ENCODE peak calls at places on chromosomes 1 and 21, in four cellular contexts. Z, V, P and T are unnamed samples.

GRCh38 chr1:224338150-224338838 is 8.3 kb upstream of the NVL start:
- DNase-seq in Z (no peak), V (peak), P (no peak), T (no peak)

GRCh38 chr1:50913954-50914353 is 46.1 kb downstream of the FAF1 start:
- DNase-seq in Z (no peak), V (no peak), P (no peak), T (no peak)

GRCh38 chr1:6985528-6986276 is 200.4 kb downstream of the CAMTA1 start:
- DNase-seq in Z (no peak), V (no peak), P (no peak), T (no peak)

GRCh38 chr1:106793686-106794085 is 262.8 kb upstream of the PRMT6 start:
- DNase-seq in Z (no peak), V (no peak), P (no peak), T (no peak)

GRCh38 chr1:183914283-183914682 is 109.4 kb downstream of the RGL1 start:
- DNase-seq in Z (no peak), V (no peak), P (no peak), T (no peak)

GRCh38 chr1:109759513-109760334 is 4.0 kb downstream of the EPS8L3 start:
- DNase-seq in Z (no peak), V (no peak), P (no peak), T (no peak)

GRCh38 chr1:36705629-36706028 is 222.9 kb upstream of the CSF3R start:
- DNase-seq in Z (peak), V (no peak), P (no peak), T (no peak)

GRCh38 chr1:164803366-164803765 is 244.4 kb downstream of the PBX1 start:
- DNase-seq in Z (no peak), V (no peak), P (no peak), T (no peak)

GRCh38 chr1:100510441-100510840 is 27.5 kb upstream of the GPR88 start:
- DNase-seq in Z (no peak), V (no peak), P (no peak), T (no peak)

GRCh38 chr1:173474097-173474779 is 2.9 kb upstream of the PRDX6 start:
- DNase-seq in Z (no peak), V (peak), P (no peak), T (no peak)

GRCh38 chr1:53406551-53407235 is 52.5 kb upstream of the DMRTB1 start:
- DNase-seq in Z (no peak), V (no peak), P (no peak), T (no peak)

GRCh38 chr21:21612446-21612845 is 614.2 kb downstream of the NCAM2 start:
- DNase-seq in Z (no peak), V (no peak), P (no peak), T (no peak)

GRCh38 chr1:113390871-113391642 is 742 bp downstream of the MAGI3 start:
- DNase-seq in Z (peak), V (no peak), P (no peak), T (peak)

GRCh38 chr1:162349635-162350330 is 26.9 kb downstream of the SPATA46 start:
- DNase-seq in Z (peak), V (no peak), P (no peak), T (peak)

GRCh38 chr1:220775238-220775853 is 11.4 kb upstream of the MTARC1 start:
- DNase-seq in Z (peak), V (peak), P (no peak), T (peak)

GRCh38 chr1:32774950-32775634 is 42.1 kb downstream of the YARS1 start:
- DNase-seq in Z (no peak), V (no peak), P (no peak), T (no peak)

GRCh38 chr21:15135867-15136629 is 71.2 kb upstream of the NRIP1 start:
- DNase-seq in Z (no peak), V (no peak), P (no peak), T (no peak)

GRCh38 chr1:30764396-30764795 is 6.8 kb upstream of the LAPTM5 start:
- DNase-seq in Z (no peak), V (no peak), P (no peak), T (no peak)

GRCh38 chr1:2636733-2637132 is 3.9 kb upstream of the MMEL1 start:
- DNase-seq in Z (no peak), V (no peak), P (no peak), T (no peak)

GRCh38 chr1:159999204-159999603 is 32.6 kb downstream of the PIGM start:
- DNase-seq in Z (no peak), V (no peak), P (no peak), T (no peak)

GRCh38 chr21:37560385-37560784 is 193.8 kb downstream of the DYRK1A start:
- DNase-seq in Z (no peak), V (no peak), P (no peak), T (no peak)

GRCh38 chr1:54137532-54138061 is 15.2 kb downstream of the CDCP2 start:
- DNase-seq in Z (no peak), V (no peak), P (no peak), T (no peak)

GRCh38 chr1:230581446-230582079 is 60.7 kb upstream of the COG2 start:
- DNase-seq in Z (peak), V (peak), P (no peak), T (peak)
- TF ChIP-seq SP1 in Z (no peak), V (no peak), P (no peak), T (no peak)

GRCh38 chr21:45747802-45748445 is 104.4 kb downstream of the PCBP3 start:
- DNase-seq in Z (no peak), V (no peak), P (no peak), T (no peak)
- TF ChIP-seq BHLHE40 in Z (no peak), V (no peak), P (no peak), T (no peak)

GRCh38 chr1:78291872-78292271 is 198.9 kb upstream of the PTGFR start:
- DNase-seq in Z (no peak), V (no peak), P (no peak), T (no peak)

GRCh38 chr1:78289606-78290005 is 201.2 kb upstream of the PTGFR start:
- DNase-seq in Z (no peak), V (no peak), P (no peak), T (no peak)

GRCh38 chr1:78286686-78287085 is 204.1 kb upstream of the PTGFR start:
- DNase-seq in Z (no peak), V (no peak), P (no peak), T (no peak)

GRCh38 chr1:78292361-78292760 is 198.4 kb upstream of the PTGFR start:
- DNase-seq in Z (no peak), V (no peak), P (no peak), T (no peak)

DNA sequence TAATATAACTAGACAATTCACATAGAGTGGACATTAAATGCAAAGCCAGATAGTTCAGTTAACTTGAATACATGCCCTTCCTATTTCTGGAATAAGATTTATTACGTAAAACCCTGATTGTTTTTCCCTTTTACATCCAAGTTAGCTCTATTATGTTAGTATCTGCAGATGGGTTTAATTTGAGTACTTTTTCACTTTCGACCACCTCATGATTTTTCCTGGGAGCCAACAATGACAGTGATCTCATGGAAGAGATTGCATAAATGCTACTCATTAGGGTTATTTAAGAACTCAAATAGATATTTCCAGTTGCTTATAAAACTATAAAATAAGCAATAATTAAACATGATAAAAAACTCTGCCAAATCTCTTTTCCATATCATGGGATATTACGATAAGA is 199.3 kb upstream of the PTGFR start:
- DNase-seq in Z (no peak), V (no peak), P (no peak), T (no peak)
- TF ChIP-seq SP1 in Z (no peak), V (no peak), P (no peak), T (no peak)

DNA sequence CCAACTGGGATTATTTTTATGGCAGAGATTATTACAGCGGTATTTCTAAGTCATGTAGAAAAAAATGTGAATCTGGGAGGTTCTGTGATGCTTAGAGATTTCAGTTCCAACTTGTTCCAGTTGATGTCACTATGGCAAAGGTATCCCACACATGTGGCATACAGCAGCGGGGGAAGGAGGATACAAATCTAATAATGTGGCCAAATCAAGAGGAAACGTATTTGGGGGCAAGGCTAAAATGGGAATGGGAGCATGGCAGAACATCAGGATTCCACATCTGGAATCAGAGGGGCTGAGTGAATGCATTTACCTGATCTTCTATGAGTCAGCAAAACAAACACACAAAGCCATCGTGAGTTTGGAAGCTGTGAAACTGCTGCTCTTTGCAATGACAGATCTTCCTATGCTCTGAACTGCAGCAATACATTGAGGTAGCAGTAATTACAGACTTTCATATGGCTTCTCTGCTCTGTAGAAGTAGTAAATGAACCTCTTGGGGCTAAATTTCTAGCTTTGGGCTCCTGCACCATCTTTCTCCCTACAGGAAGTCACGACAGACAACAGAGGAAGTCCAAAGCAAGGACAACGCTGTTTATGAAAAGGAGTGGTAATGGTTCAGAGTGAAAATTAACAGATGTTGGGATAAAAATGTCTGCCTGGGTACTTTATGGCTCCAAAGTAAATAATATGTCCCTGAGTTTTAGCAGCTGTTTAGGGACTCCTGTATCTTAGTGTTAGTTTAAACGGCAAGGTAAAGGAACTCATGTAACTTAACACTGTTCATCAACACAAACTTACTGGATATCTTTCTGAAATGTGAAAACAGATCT is 55.6 kb downstream of the GABPA start:
- DNase-seq in Z (peak), V (peak), P (no peak), T (peak)
- TF ChIP-seq BHLHE40 in Z (no peak), V (no peak), P (no peak), T (no peak)